ENCODE peak calls at places on chromosomes 3 and 15, in ten cellular contexts. One of them, this sample, is unnamed.

GRCh38 chr3:171622126-171622525 is 161.9 kb upstream of the TNIK start:
- DNase-seq in tibial artery: no peak
- DNase-seq in heart right ventricle: no peak
- DNase-seq in ovary: no peak
- DNase-seq in lung: no peak
- DNase-seq in uterus: no peak
- DNase-seq in osteoblast: no peak
- DNase-seq in OCI-LY7: no peak
- DNase-seq in heart left ventricle: no peak
- DNase-seq in pancreas: no peak
- DNase-seq in this sample: no peak

GRCh38 chr3:81425198-81425868 is 336.1 kb downstream of the GBE1 start:
- DNase-seq in tibial artery: no peak
- DNase-seq in heart right ventricle: no peak
- DNase-seq in ovary: no peak
- DNase-seq in lung: no peak
- DNase-seq in uterus: no peak
- DNase-seq in osteoblast: no peak
- DNase-seq in OCI-LY7: no peak
- DNase-seq in heart left ventricle: no peak
- DNase-seq in pancreas: no peak
- DNase-seq in this sample: peak

GRCh38 chr3:40096561-40097506 is 212.7 kb upstream of the EIF1B start:
- DNase-seq in tibial artery: peak
- DNase-seq in heart right ventricle: no peak
- DNase-seq in ovary: no peak
- DNase-seq in lung: no peak
- DNase-seq in uterus: no peak
- DNase-seq in osteoblast: no peak
- DNase-seq in OCI-LY7: no peak
- DNase-seq in heart left ventricle: no peak
- DNase-seq in pancreas: peak
- DNase-seq in this sample: no peak

GRCh38 chr15:86915811-86916331 is 836.2 kb downstream of the AGBL1 start:
- DNase-seq in tibial artery: no peak
- DNase-seq in heart right ventricle: no peak
- DNase-seq in ovary: no peak
- DNase-seq in lung: no peak
- DNase-seq in uterus: peak
- DNase-seq in osteoblast: peak
- DNase-seq in OCI-LY7: peak
- DNase-seq in heart left ventricle: peak
- DNase-seq in pancreas: no peak
- DNase-seq in this sample: no peak

GRCh38 chr3:128493221-128494151 is 485 bp upstream of the GATA2 start:
- DNase-seq in tibial artery: peak
- DNase-seq in heart right ventricle: no peak
- DNase-seq in ovary: no peak
- DNase-seq in lung: no peak
- DNase-seq in uterus: peak
- DNase-seq in osteoblast: peak
- DNase-seq in OCI-LY7: no peak
- DNase-seq in heart left ventricle: no peak
- DNase-seq in pancreas: no peak
- DNase-seq in this sample: no peak

GRCh38 chr3:59052803-59053411 is 3.1 kb upstream of the CFAP20DC start:
- DNase-seq in tibial artery: no peak
- DNase-seq in heart right ventricle: no peak
- DNase-seq in ovary: no peak
- DNase-seq in lung: no peak
- DNase-seq in uterus: no peak
- DNase-seq in osteoblast: peak
- DNase-seq in OCI-LY7: peak
- DNase-seq in heart left ventricle: no peak
- DNase-seq in pancreas: peak
- DNase-seq in this sample: no peak

GRCh38 chr15:62248277-62248974 is 83.3 kb upstream of the C2CD4B start:
- DNase-seq in tibial artery: no peak
- DNase-seq in heart right ventricle: no peak
- DNase-seq in ovary: no peak
- DNase-seq in lung: no peak
- DNase-seq in uterus: no peak
- DNase-seq in osteoblast: no peak
- DNase-seq in OCI-LY7: no peak
- DNase-seq in heart left ventricle: no peak
- DNase-seq in pancreas: no peak
- DNase-seq in this sample: no peak

GRCh38 chr15:59632714-59633113 is 21.1 kb downstream of the GCNT3 start:
- DNase-seq in tibial artery: no peak
- DNase-seq in heart right ventricle: no peak
- DNase-seq in ovary: no peak
- DNase-seq in lung: no peak
- DNase-seq in uterus: no peak
- DNase-seq in osteoblast: peak
- DNase-seq in OCI-LY7: no peak
- DNase-seq in heart left ventricle: no peak
- DNase-seq in pancreas: no peak
- DNase-seq in this sample: peak

GRCh38 chr15:90207252-90207651 is 6.1 kb downstream of the SEMA4B start:
- DNase-seq in tibial artery: no peak
- DNase-seq in heart right ventricle: no peak
- DNase-seq in ovary: no peak
- DNase-seq in lung: no peak
- DNase-seq in uterus: no peak
- DNase-seq in osteoblast: peak
- DNase-seq in OCI-LY7: no peak
- DNase-seq in heart left ventricle: no peak
- DNase-seq in pancreas: no peak
- DNase-seq in this sample: no peak

GRCh38 chr15:90205050-90205848 is 4.1 kb downstream of the SEMA4B start:
- DNase-seq in tibial artery: no peak
- DNase-seq in heart right ventricle: no peak
- DNase-seq in ovary: no peak
- DNase-seq in lung: no peak
- DNase-seq in uterus: no peak
- DNase-seq in osteoblast: no peak
- DNase-seq in OCI-LY7: no peak
- DNase-seq in heart left ventricle: no peak
- DNase-seq in pancreas: no peak
- DNase-seq in this sample: no peak

GRCh38 chr15:90203922-90204321 is 2.8 kb downstream of the SEMA4B start:
- DNase-seq in tibial artery: peak
- DNase-seq in heart right ventricle: no peak
- DNase-seq in ovary: no peak
- DNase-seq in lung: no peak
- DNase-seq in uterus: no peak
- DNase-seq in osteoblast: peak
- DNase-seq in OCI-LY7: no peak
- DNase-seq in heart left ventricle: no peak
- DNase-seq in pancreas: no peak
- DNase-seq in this sample: no peak

GRCh38 chr15:90203473-90203872 is 2.3 kb downstream of the SEMA4B start:
- DNase-seq in tibial artery: no peak
- DNase-seq in heart right ventricle: no peak
- DNase-seq in ovary: no peak
- DNase-seq in lung: no peak
- DNase-seq in uterus: no peak
- DNase-seq in osteoblast: no peak
- DNase-seq in OCI-LY7: no peak
- DNase-seq in heart left ventricle: no peak
- DNase-seq in pancreas: no peak
- DNase-seq in this sample: no peak

DNA sequence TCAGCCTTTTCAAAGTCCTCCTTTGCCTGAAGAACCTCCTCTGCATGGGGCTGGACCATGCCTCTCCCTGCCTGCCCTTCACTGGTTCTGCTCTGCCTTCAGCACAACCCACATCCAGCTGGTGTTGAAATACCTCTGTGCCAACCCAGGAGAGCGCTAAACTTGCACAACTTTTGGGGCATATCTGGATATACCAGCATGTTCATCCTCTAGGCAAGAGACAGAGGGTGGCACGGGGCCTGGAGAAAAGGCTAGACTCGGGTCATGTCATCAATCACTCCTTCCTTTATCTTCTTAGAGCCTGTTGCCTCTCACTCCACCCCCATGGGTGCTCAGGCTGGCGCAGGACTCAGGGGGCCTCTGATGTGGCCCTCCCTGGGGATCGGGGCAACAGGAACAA is 4.8 kb downstream of the SEMA4B start:
- DNase-seq in tibial artery: no peak
- DNase-seq in heart right ventricle: no peak
- DNase-seq in ovary: no peak
- DNase-seq in lung: no peak
- DNase-seq in uterus: no peak
- DNase-seq in osteoblast: peak
- DNase-seq in OCI-LY7: no peak
- DNase-seq in heart left ventricle: no peak
- DNase-seq in pancreas: no peak
- DNase-seq in this sample: no peak
- TF ChIP-seq CTCF in tibial artery: no peak
- TF ChIP-seq CTCF in heart right ventricle: no peak
- TF ChIP-seq CTCF in ovary: no peak
- TF ChIP-seq CTCF in lung: no peak
- TF ChIP-seq CTCF in uterus: no peak
- TF ChIP-seq CTCF in osteoblast: no peak
- TF ChIP-seq CTCF in OCI-LY7: no peak
- TF ChIP-seq CTCF in heart left ventricle: no peak
- TF ChIP-seq CTCF in pancreas: no peak
- TF ChIP-seq CTCF in this sample: no peak

DNA sequence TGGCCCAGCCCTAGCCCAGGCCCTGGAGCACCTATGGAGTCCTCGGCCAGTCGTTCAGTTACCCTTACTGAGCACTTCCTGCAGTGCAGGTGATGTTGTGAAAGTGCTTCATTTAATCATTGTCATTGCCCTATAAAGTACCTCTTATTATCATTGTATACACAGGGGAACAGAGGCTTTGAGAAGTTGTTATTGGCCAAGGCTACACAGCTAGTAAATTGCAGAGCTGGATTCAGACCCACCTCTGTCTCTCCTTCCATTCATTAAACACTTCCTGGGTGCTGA is 9.8 kb downstream of the RPL32 start:
- DNase-seq in tibial artery: no peak
- DNase-seq in heart right ventricle: no peak
- DNase-seq in ovary: no peak
- DNase-seq in lung: no peak
- DNase-seq in uterus: no peak
- DNase-seq in osteoblast: no peak
- DNase-seq in OCI-LY7: peak
- DNase-seq in heart left ventricle: no peak
- DNase-seq in pancreas: no peak
- DNase-seq in this sample: no peak
- H3K27ac ChIP-seq in tibial artery: no peak
- H3K27ac ChIP-seq in heart right ventricle: no peak
- H3K27ac ChIP-seq in ovary: no peak
- H3K27ac ChIP-seq in lung: no peak
- H3K27ac ChIP-seq in uterus: no peak
- H3K27ac ChIP-seq in osteoblast: no peak
- H3K27ac ChIP-seq in OCI-LY7: peak
- H3K27ac ChIP-seq in heart left ventricle: no peak
- H3K27ac ChIP-seq in pancreas: no peak
- H3K27ac ChIP-seq in this sample: no peak

GRCh38 chr3:188432826-188433525 is 279.0 kb downstream of the LPP start:
- DNase-seq in tibial artery: no peak
- DNase-seq in heart right ventricle: no peak
- DNase-seq in ovary: no peak
- DNase-seq in lung: no peak
- DNase-seq in uterus: peak
- DNase-seq in osteoblast: no peak
- DNase-seq in OCI-LY7: no peak
- DNase-seq in heart left ventricle: no peak
- DNase-seq in pancreas: no peak
- DNase-seq in this sample: no peak

GRCh38 chr3:188435266-188435665 is 281.3 kb downstream of the LPP start:
- DNase-seq in tibial artery: no peak
- DNase-seq in heart right ventricle: no peak
- DNase-seq in ovary: no peak
- DNase-seq in lung: no peak
- DNase-seq in uterus: no peak
- DNase-seq in osteoblast: no peak
- DNase-seq in OCI-LY7: no peak
- DNase-seq in heart left ventricle: no peak
- DNase-seq in pancreas: no peak
- DNase-seq in this sample: no peak

GRCh38 chr3:188434594-188434993 is 280.6 kb downstream of the LPP start:
- DNase-seq in tibial artery: no peak
- DNase-seq in heart right ventricle: no peak
- DNase-seq in ovary: no peak
- DNase-seq in lung: no peak
- DNase-seq in uterus: no peak
- DNase-seq in osteoblast: no peak
- DNase-seq in OCI-LY7: no peak
- DNase-seq in heart left ventricle: no peak
- DNase-seq in pancreas: no peak
- DNase-seq in this sample: no peak

GRCh38 chr3:188431553-188431952 is 277.6 kb downstream of the LPP start:
- DNase-seq in tibial artery: no peak
- DNase-seq in heart right ventricle: no peak
- DNase-seq in ovary: no peak
- DNase-seq in lung: no peak
- DNase-seq in uterus: no peak
- DNase-seq in osteoblast: no peak
- DNase-seq in OCI-LY7: no peak
- DNase-seq in heart left ventricle: no peak
- DNase-seq in pancreas: no peak
- DNase-seq in this sample: no peak

DNA sequence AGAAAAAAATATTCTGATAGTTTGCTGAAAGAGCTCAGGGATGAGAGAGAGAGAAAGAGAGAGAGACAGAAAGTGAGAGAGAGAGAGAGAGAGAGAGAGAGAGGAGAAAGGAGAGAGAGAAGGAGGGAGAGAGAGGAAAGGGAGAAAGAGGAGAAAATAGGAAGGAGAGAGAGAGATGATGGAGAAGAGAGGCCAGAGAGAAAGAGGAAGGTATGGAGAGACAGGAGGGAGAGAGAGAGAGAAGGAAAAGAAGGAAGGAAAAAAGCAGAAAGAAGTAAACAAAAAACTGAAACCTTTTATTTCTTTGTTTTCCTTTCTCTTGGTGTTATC is 279.5 kb downstream of the LPP start:
- DNase-seq in tibial artery: no peak
- DNase-seq in heart right ventricle: no peak
- DNase-seq in ovary: no peak
- DNase-seq in lung: no peak
- DNase-seq in uterus: no peak
- DNase-seq in osteoblast: peak
- DNase-seq in OCI-LY7: no peak
- DNase-seq in heart left ventricle: no peak
- DNase-seq in pancreas: no peak
- DNase-seq in this sample: no peak
- TF ChIP-seq CTCF in tibial artery: no peak
- TF ChIP-seq CTCF in heart right ventricle: no peak
- TF ChIP-seq CTCF in ovary: no peak
- TF ChIP-seq CTCF in lung: no peak
- TF ChIP-seq CTCF in uterus: no peak
- TF ChIP-seq CTCF in osteoblast: no peak
- TF ChIP-seq CTCF in OCI-LY7: no peak
- TF ChIP-seq CTCF in heart left ventricle: no peak
- TF ChIP-seq CTCF in pancreas: no peak
- TF ChIP-seq CTCF in this sample: no peak

DNA sequence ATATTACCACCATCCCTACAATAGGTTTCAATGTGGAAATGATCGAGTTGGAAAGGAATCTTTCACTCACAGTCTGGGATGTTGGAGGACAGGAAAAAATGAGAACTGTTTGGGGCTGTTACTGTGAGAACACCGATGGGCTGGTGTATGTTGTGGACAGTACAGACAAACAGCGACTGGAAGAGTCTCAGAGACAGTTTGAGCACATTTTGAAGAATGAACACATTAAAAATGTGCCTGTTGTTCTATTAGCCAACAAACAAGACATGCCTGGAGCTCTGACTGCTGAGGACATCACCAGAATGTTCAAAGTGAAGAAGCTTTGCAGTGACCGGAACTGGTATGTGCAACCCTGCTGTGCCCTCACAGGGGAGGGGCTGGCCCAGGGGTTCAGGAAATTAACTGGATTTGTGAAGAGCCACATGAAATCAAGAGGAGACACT is 520 bp downstream of the ARL14 start:
- DNase-seq in tibial artery: no peak
- DNase-seq in heart right ventricle: no peak
- DNase-seq in ovary: no peak
- DNase-seq in lung: no peak
- DNase-seq in uterus: no peak
- DNase-seq in osteoblast: no peak
- DNase-seq in OCI-LY7: no peak
- DNase-seq in heart left ventricle: no peak
- DNase-seq in pancreas: no peak
- DNase-seq in this sample: no peak
- H3K27ac ChIP-seq in tibial artery: no peak
- H3K27ac ChIP-seq in heart right ventricle: no peak
- H3K27ac ChIP-seq in ovary: no peak
- H3K27ac ChIP-seq in lung: no peak
- H3K27ac ChIP-seq in uterus: no peak
- H3K27ac ChIP-seq in osteoblast: no peak
- H3K27ac ChIP-seq in OCI-LY7: no peak
- H3K27ac ChIP-seq in heart left ventricle: no peak
- H3K27ac ChIP-seq in pancreas: peak
- H3K27ac ChIP-seq in this sample: no peak